ENCODE peak calls at places on chromosome 7, in four cellular contexts. Q is T-helper 2 cell, B is AG04450, O is activated B cell treated with CpG ODN at 0.5 μM for 24 hours. I is an unnamed sample.

GRCh38 chr7:5470167-5470532 is 46.5 kb upstream of the TNRC18 start:
- DNase-seq in B (no peak), Q (no peak), O (no peak), I (no peak)

GRCh38 chr7:79982151-79982770 is 152.4 kb upstream of the GNAI1 start:
- DNase-seq in Q (no peak), B (peak), O (no peak), I (no peak)

GRCh38 chr7:88455696-88456095 is 149.0 kb upstream of the STEAP4 start:
- DNase-seq in B (no peak), O (no peak), Q (no peak), I (no peak)

GRCh38 chr7:79268730-79269129 is 184.7 kb downstream of the MAGI2 start:
- DNase-seq in Q (no peak), O (no peak), B (no peak), I (no peak)

GRCh38 chr7:1704326-1705241 is 34.5 kb downstream of the ELFN1 start:
- DNase-seq in B (no peak), Q (no peak), O (no peak), I (peak)

GRCh38 chr7:8480466-8480865 is 47.1 kb downstream of the NXPH1 start:
- DNase-seq in Q (no peak), B (no peak), O (no peak), I (no peak)

GRCh38 chr7:11195502-11195901 is 221.8 kb downstream of the PHF14 start:
- DNase-seq in B (no peak), O (no peak), Q (no peak), I (no peak)

GRCh38 chr7:25877802-25878789 is 273.9 kb upstream of the NFE2L3 start:
- DNase-seq in Q (no peak), O (no peak), B (no peak), I (no peak)

GRCh38 chr7:111162692-111163091 is 71.8 kb downstream of the LRRN3 start:
- DNase-seq in Q (no peak), B (no peak), O (no peak), I (no peak)

GRCh38 chr7:8591289-8591688 is 157.9 kb downstream of the NXPH1 start:
- DNase-seq in B (no peak), Q (no peak), O (no peak), I (no peak)

GRCh38 chr7:51316262-51316665 is 345 bp downstream of the COBL start:
- DNase-seq in O (no peak), Q (no peak), B (no peak), I (no peak)

GRCh38 chr7:149003018-149003417 is 25.3 kb downstream of the PDIA4 start:
- DNase-seq in O (no peak), B (no peak), Q (no peak), I (no peak)

GRCh38 chr7:100483728-100484635 is at the start of gene NYAP1:
- DNase-seq in O (no peak), Q (peak), B (no peak), I (no peak)

GRCh38 chr7:36526720-36527548 is 137.3 kb downstream of the ANLN start:
- DNase-seq in O (no peak), Q (no peak), B (peak), I (no peak)

GRCh38 chr7:5647816-5648215 is 133.6 kb downstream of the RNF216 start:
- DNase-seq in O (no peak), Q (no peak), B (no peak), I (no peak)